ENCODE peak calls at places on chromosomes 12 and 14, in four cellular contexts. One of them, this sample, is unnamed.

GRCh38 chr14:21092147-21093011 is 6.1 kb downstream of the ZNF219 start:
- DNase-seq in upper lobe of left lung: peak; percentile 90
- DNase-seq in heart left ventricle: peak; percentile 84
- DNase-seq in A549: peak; percentile 83
- DNase-seq in this sample: peak; percentile 71

GRCh38 chr14:57889245-57889644 is 23.4 kb upstream of the SLC35F4 start:
- DNase-seq in upper lobe of left lung: peak; percentile 81
- DNase-seq in heart left ventricle: peak; percentile 23
- DNase-seq in A549: no peak
- DNase-seq in this sample: no peak

GRCh38 chr12:120012067-120012621 is 23.1 kb downstream of the BICDL1 start:
- DNase-seq in upper lobe of left lung: no peak
- DNase-seq in heart left ventricle: no peak
- DNase-seq in A549: peak; percentile 78
- DNase-seq in this sample: peak; percentile 52

GRCh38 chr12:12333407-12333831 is 16.6 kb downstream of the MANSC1 start:
- DNase-seq in upper lobe of left lung: no peak
- DNase-seq in heart left ventricle: no peak
- DNase-seq in A549: no peak
- DNase-seq in this sample: no peak

GRCh38 chr14:101624579-101624978 is 63.3 kb downstream of the DIO3 start:
- DNase-seq in upper lobe of left lung: no peak
- DNase-seq in heart left ventricle: no peak
- DNase-seq in A549: no peak
- DNase-seq in this sample: no peak

GRCh38 chr14:100105357-100106169 is 40.3 kb downstream of the EVL start:
- DNase-seq in upper lobe of left lung: peak; percentile 36
- DNase-seq in heart left ventricle: no peak
- DNase-seq in A549: no peak
- DNase-seq in this sample: no peak

GRCh38 chr12:5889381-5890047 is 55.5 kb downstream of the ANO2 start:
- DNase-seq in upper lobe of left lung: no peak
- DNase-seq in heart left ventricle: no peak
- DNase-seq in A549: peak; percentile 70
- DNase-seq in this sample: no peak

GRCh38 chr14:99349721-99350495 is 77.9 kb upstream of the BCL11B start:
- DNase-seq in upper lobe of left lung: no peak
- DNase-seq in heart left ventricle: no peak
- DNase-seq in A549: no peak
- DNase-seq in this sample: no peak

GRCh38 chr12:2294651-2295475 is 242.1 kb downstream of the CACNA1C start:
- DNase-seq in upper lobe of left lung: peak; percentile 78
- DNase-seq in heart left ventricle: no peak
- DNase-seq in A549: no peak
- DNase-seq in this sample: no peak

GRCh38 chr12:2555487-2556082 is 239.2 kb upstream of the FKBP4 start:
- DNase-seq in upper lobe of left lung: no peak
- DNase-seq in heart left ventricle: no peak
- DNase-seq in A549: no peak
- DNase-seq in this sample: no peak

GRCh38 chr12:103498990-103499389 is 3.2 kb upstream of the C12orf42 start:
- DNase-seq in upper lobe of left lung: no peak
- DNase-seq in heart left ventricle: no peak
- DNase-seq in A549: no peak
- DNase-seq in this sample: no peak

GRCh38 chr14:63852817-63853730 is at the start of gene SYNE2:
- DNase-seq in upper lobe of left lung: peak; percentile 76
- DNase-seq in heart left ventricle: peak; percentile 83
- DNase-seq in A549: peak; percentile 75
- DNase-seq in this sample: peak; percentile 81

GRCh38 chr12:15854916-15855315 is 27.3 kb upstream of the STRAP start:
- DNase-seq in upper lobe of left lung: no peak
- DNase-seq in heart left ventricle: no peak
- DNase-seq in A549: no peak
- DNase-seq in this sample: no peak

GRCh38 chr14:62179367-62180018 is 417.3 kb downstream of the SNAPC1 start:
- DNase-seq in upper lobe of left lung: peak; percentile 52
- DNase-seq in heart left ventricle: peak; percentile 17
- DNase-seq in A549: peak; percentile 72
- DNase-seq in this sample: peak; percentile 7

GRCh38 chr14:73477618-73478266 is 13.0 kb upstream of the RIOX1 start:
- DNase-seq in upper lobe of left lung: peak; percentile 52
- DNase-seq in heart left ventricle: no peak
- DNase-seq in A549: no peak
- DNase-seq in this sample: no peak

GRCh38 chr12:14399871-14400270 is 34.4 kb downstream of the ATF7IP start:
- DNase-seq in upper lobe of left lung: no peak
- DNase-seq in heart left ventricle: no peak
- DNase-seq in A549: no peak
- DNase-seq in this sample: no peak

GRCh38 chr12:28294300-28294699 is 104.0 kb downstream of the CCDC91 start:
- DNase-seq in upper lobe of left lung: no peak
- DNase-seq in heart left ventricle: no peak
- DNase-seq in A549: no peak
- DNase-seq in this sample: no peak

GRCh38 chr14:55412686-55413085 is 1.1 kb upstream of the ATG14 start:
- DNase-seq in upper lobe of left lung: no peak
- DNase-seq in heart left ventricle: no peak
- DNase-seq in A549: no peak
- DNase-seq in this sample: no peak

GRCh38 chr14:94614802-94615201 is 2.6 kb downstream of the SERPINA3 start:
- DNase-seq in upper lobe of left lung: no peak
- DNase-seq in heart left ventricle: no peak
- DNase-seq in A549: no peak
- DNase-seq in this sample: no peak

GRCh38 chr14:94613720-94614644 is 1.8 kb downstream of the SERPINA3 start:
- DNase-seq in upper lobe of left lung: no peak
- DNase-seq in heart left ventricle: no peak
- DNase-seq in A549: no peak
- DNase-seq in this sample: no peak

GRCh38 chr14:94611179-94611578 is 1.0 kb upstream of the SERPINA3 start:
- DNase-seq in upper lobe of left lung: no peak
- DNase-seq in heart left ventricle: no peak
- DNase-seq in A549: no peak
- DNase-seq in this sample: no peak

GRCh38 chr14:94612580-94613554 is 676 bp downstream of the SERPINA3 start:
- DNase-seq in upper lobe of left lung: no peak
- DNase-seq in heart left ventricle: no peak
- DNase-seq in A549: no peak
- DNase-seq in this sample: no peak

GRCh38 chr14:94612174-94612573 is at the start of gene SERPINA3:
- DNase-seq in upper lobe of left lung: no peak
- DNase-seq in heart left ventricle: no peak
- DNase-seq in A549: no peak
- DNase-seq in this sample: no peak
- TF ChIP-seq POLR2A in upper lobe of left lung: no peak
- TF ChIP-seq POLR2A in heart left ventricle: no peak
- TF ChIP-seq POLR2A in A549: no peak
- TF ChIP-seq POLR2A in this sample: no peak

GRCh38 chr14:69152944-69153847 is at the start of gene DCAF5:
- DNase-seq in upper lobe of left lung: peak; percentile 98
- DNase-seq in heart left ventricle: peak; percentile 94
- DNase-seq in A549: peak; percentile 93
- DNase-seq in this sample: peak; percentile 87
- TF ChIP-seq POLR2A in upper lobe of left lung: no peak
- TF ChIP-seq POLR2A in heart left ventricle: peak; percentile 76
- TF ChIP-seq POLR2A in A549: peak; percentile 71
- TF ChIP-seq POLR2A in this sample: peak; percentile 35

DNA sequence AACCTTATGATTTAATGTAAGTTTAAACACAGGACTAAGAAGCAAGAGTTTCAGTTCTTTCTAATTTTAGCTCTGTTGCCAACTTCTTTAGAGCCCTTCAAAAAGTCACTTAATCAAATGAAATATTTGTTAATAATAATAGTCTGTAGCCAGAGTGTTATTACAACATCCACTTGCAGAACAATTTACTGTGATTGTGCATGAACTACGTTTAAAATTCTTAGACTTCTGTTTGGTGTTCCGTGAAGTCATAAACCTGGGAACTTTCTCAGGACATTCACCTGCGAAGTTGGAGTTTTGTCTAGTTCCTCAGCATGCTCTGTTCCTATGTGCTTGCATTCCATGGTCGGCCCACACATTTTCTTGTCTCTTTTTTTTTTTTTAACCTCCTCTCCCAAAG is 244.0 kb upstream of the AVPR1A start:
- DNase-seq in upper lobe of left lung: no peak
- DNase-seq in heart left ventricle: no peak
- DNase-seq in A549: no peak
- DNase-seq in this sample: no peak
- TF ChIP-seq POLR2A in upper lobe of left lung: no peak
- TF ChIP-seq POLR2A in heart left ventricle: no peak
- TF ChIP-seq POLR2A in A549: no peak
- TF ChIP-seq POLR2A in this sample: no peak

DNA sequence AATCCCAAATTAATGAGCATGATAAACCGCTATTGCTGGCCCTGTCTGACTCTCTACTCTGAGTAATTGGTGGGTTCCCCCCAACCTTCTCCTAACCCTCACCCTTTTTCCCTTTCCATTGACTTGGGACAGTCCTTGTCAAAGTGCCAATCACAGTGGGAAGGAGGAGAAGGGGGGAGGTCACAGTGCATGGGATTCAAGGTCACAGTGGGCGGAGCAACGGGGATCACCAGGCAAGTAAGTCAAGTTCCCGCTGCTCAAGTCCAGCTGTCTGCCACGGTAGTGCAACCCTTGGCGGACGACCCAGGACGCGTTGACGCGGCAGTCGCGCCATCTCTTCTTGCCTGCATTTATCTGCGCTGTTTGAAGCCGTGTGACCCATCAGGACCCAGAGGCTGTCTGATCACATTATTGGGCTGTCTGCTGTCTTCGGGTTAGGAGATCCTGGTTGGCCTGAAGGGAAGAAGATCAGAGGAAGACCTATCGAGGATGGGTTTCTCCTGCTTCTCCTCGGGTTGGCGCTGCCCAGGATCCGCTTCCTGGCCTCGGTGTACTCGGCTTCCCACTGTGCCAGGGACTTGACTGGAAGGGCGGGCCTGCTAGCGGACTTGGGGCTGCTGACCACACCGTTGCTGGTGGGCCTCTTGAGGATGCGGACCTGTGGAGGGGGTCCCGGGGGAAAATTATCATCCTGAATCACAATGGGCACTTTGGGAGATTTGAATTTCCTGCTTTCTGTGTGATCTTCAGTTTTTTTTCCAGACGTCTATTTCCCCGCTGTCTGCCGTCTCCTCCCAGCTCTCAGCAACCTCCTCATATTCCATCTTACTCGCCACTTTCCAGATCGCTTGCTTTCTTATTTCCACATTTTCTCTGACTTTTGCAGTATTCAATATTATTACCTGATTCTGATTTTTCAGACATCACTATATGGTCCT is 3.1 kb upstream of the MDM2 start:
- DNase-seq in upper lobe of left lung: no peak
- DNase-seq in heart left ventricle: no peak
- DNase-seq in A549: no peak
- DNase-seq in this sample: no peak
- TF ChIP-seq POLR2A in upper lobe of left lung: no peak
- TF ChIP-seq POLR2A in heart left ventricle: no peak
- TF ChIP-seq POLR2A in A549: no peak
- TF ChIP-seq POLR2A in this sample: no peak

GRCh38 chr14:23465261-23465660 is 4.2 kb upstream of the NGDN start:
- DNase-seq in upper lobe of left lung: no peak
- DNase-seq in heart left ventricle: no peak
- DNase-seq in A549: no peak
- DNase-seq in this sample: no peak

GRCh38 chr14:23470947-23471346 is 1.4 kb downstream of the NGDN start:
- DNase-seq in upper lobe of left lung: no peak
- DNase-seq in heart left ventricle: no peak
- DNase-seq in A549: no peak
- DNase-seq in this sample: no peak

GRCh38 chr14:23469906-23470403 is 452 bp downstream of the NGDN start:
- DNase-seq in upper lobe of left lung: no peak
- DNase-seq in heart left ventricle: no peak
- DNase-seq in A549: no peak
- DNase-seq in this sample: no peak

GRCh38 chr14:23468704-23469126 is 788 bp upstream of the NGDN start:
- DNase-seq in upper lobe of left lung: no peak
- DNase-seq in heart left ventricle: no peak
- DNase-seq in A549: no peak
- DNase-seq in this sample: no peak

GRCh38 chr14:23469127-23469905 is at the start of gene NGDN:
- DNase-seq in upper lobe of left lung: peak; percentile 95
- DNase-seq in heart left ventricle: peak; percentile 96
- DNase-seq in A549: peak; percentile 100
- DNase-seq in this sample: peak; percentile 67
- TF ChIP-seq POLR2A in upper lobe of left lung: no peak
- TF ChIP-seq POLR2A in heart left ventricle: peak; percentile 46
- TF ChIP-seq POLR2A in A549: peak; percentile 77
- TF ChIP-seq POLR2A in this sample: peak; percentile 25